ENCODE peak calls at places on chromosomes 6 and 20, in seven cellular contexts. I, M, V, Q, J, P and W are unnamed samples.

GRCh38 chr6:82072771-82073170 is 174.8 kb downstream of the IBTK start:
- DNase-seq in I (no peak), M (no peak), V (no peak), Q (no peak), J (no peak), P (no peak), W (peak)

GRCh38 chr20:32356935-32357868 is 929 bp upstream of the ASXL1 start:
- DNase-seq in I (no peak), M (peak), V (peak), Q (no peak), J (peak), P (peak), W (no peak)

GRCh38 chr20:10644458-10645204 is 29.2 kb downstream of the JAG1 start:
- DNase-seq in I (peak), M (no peak), V (no peak), Q (peak), J (no peak), P (no peak), W (no peak)

GRCh38 chr6:90397929-90398674 is 101.5 kb upstream of the BACH2 start:
- DNase-seq in I (no peak), M (no peak), V (no peak), Q (peak), J (no peak), P (peak), W (peak)

GRCh38 chr20:63830821-63831593 is at the start of gene ZBTB46:
- DNase-seq in I (no peak), M (no peak), V (peak), Q (peak), J (no peak), P (peak), W (peak)

GRCh38 chr6:112037783-112038216 is 16.1 kb upstream of the CCN6 start:
- DNase-seq in I (peak), M (peak), V (no peak), Q (no peak), J (no peak), P (no peak), W (peak)

GRCh38 chr20:34676642-34677373 is at the start of gene PIGU:
- DNase-seq in I (peak), M (peak), V (peak), Q (peak), J (peak), P (peak), W (peak)

GRCh38 chr6:24931752-24932691 is 3.7 kb downstream of the RIPOR2 start:
- DNase-seq in I (no peak), M (no peak), V (no peak), Q (peak), J (no peak), P (no peak), W (peak)

GRCh38 chr20:43243672-43244269 is 54.1 kb upstream of the PTPRT start:
- DNase-seq in I (no peak), M (no peak), V (no peak), Q (peak), J (no peak), P (peak), W (no peak)

GRCh38 chr6:147651249-147652063 is 143.0 kb downstream of the SAMD5 start:
- DNase-seq in I (no peak), M (peak), V (peak), Q (no peak), J (no peak), P (peak), W (peak)

GRCh38 chr6:119284861-119285521 is 64.6 kb downstream of the MAN1A1 start:
- DNase-seq in I (no peak), M (no peak), V (peak), Q (peak), J (no peak), P (no peak), W (peak)

GRCh38 chr6:23659125-23659524 is 466.9 kb upstream of the NRSN1 start:
- DNase-seq in I (no peak), M (no peak), V (peak), Q (no peak), J (no peak), P (peak), W (peak)

GRCh38 chr20:58073945-58074920 is 154.2 kb downstream of the ANKRD60 start:
- DNase-seq in I (no peak), M (peak), V (no peak), Q (no peak), J (peak), P (no peak), W (no peak)

GRCh38 chr20:63095718-63096654 is 89.2 kb upstream of the BHLHE23 start:
- DNase-seq in I (peak), M (no peak), V (no peak), Q (no peak), J (peak), P (no peak), W (no peak)

GRCh38 chr20:53869466-53870258 is 200.7 kb downstream of the BCAS1 start:
- DNase-seq in I (no peak), M (peak), V (peak), Q (peak), J (peak), P (peak), W (peak)

GRCh38 chr6:161233986-161234620 is 39.8 kb downstream of the AGPAT4 start:
- DNase-seq in I (peak), M (peak), V (no peak), Q (no peak), J (peak), P (no peak), W (peak)

GRCh38 chr6:87139236-87139635 is 16.1 kb upstream of the ZNF292 start:
- DNase-seq in I (no peak), M (peak), V (peak), Q (peak), J (no peak), P (peak), W (peak)

GRCh38 chr20:50975701-50976330 is 17.2 kb downstream of the MOCS3 start:
- DNase-seq in I (peak), M (no peak), V (no peak), Q (no peak), J (no peak), P (no peak), W (no peak)

GRCh38 chr6:39166189-39166917 is 51.4 kb upstream of the SAYSD1 start:
- DNase-seq in I (peak), M (peak), V (peak), Q (peak), J (peak), P (peak), W (peak)

GRCh38 chr6:89509719-89510339 is 76.9 kb downstream of the ANKRD6 start:
- DNase-seq in I (no peak), M (no peak), V (no peak), Q (no peak), J (no peak), P (no peak), W (peak)

GRCh38 chr20:62628691-62629090 is 13.6 kb upstream of the SLCO4A1 start:
- DNase-seq in I (no peak), M (no peak), V (peak), Q (no peak), J (no peak), P (no peak), W (peak)

GRCh38 chr6:51594981-51595380 is 492.4 kb downstream of the PKHD1 start:
- DNase-seq in I (no peak), M (no peak), V (no peak), Q (no peak), J (no peak), P (no peak), W (no peak)

GRCh38 chr6:925656-926213 is 232.8 kb upstream of the EXOC2 start:
- DNase-seq in I (no peak), M (no peak), V (no peak), Q (no peak), J (no peak), P (no peak), W (peak)

GRCh38 chr6:128275681-128276080 is 244.7 kb downstream of the PTPRK start:
- DNase-seq in I (no peak), M (no peak), V (no peak), Q (no peak), J (no peak), P (no peak), W (peak)
- H3K4me3 ChIP-seq in I (no peak), M (no peak), V (no peak), Q (no peak), J (no peak), P (no peak), W (no peak)

DNA sequence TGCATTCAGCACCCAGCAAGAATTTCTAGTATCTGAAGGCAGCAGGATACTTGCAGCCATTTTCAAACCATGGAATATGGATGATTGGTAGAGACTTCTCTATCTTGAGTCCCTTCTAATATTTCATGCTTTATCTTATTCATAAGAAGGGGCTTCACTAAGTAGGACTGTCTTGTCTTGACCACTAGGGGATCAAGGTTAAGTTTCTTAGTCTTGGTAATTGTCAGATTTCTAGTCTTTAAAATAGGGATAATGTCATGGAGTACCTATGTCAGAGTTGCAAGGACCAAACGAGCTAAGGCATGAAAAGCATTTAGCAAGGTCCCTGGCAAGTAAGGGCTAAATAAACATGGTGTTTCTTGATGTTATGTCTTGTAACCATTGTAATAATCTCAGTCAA is 68.5 kb upstream of the ESR1 start:
- DNase-seq in I (no peak), M (no peak), V (no peak), Q (no peak), J (no peak), P (no peak), W (no peak)
- TF ChIP-seq CTCF in I (no peak), M (no peak), V (peak), Q (no peak), J (no peak), P (no peak), W (no peak)

DNA sequence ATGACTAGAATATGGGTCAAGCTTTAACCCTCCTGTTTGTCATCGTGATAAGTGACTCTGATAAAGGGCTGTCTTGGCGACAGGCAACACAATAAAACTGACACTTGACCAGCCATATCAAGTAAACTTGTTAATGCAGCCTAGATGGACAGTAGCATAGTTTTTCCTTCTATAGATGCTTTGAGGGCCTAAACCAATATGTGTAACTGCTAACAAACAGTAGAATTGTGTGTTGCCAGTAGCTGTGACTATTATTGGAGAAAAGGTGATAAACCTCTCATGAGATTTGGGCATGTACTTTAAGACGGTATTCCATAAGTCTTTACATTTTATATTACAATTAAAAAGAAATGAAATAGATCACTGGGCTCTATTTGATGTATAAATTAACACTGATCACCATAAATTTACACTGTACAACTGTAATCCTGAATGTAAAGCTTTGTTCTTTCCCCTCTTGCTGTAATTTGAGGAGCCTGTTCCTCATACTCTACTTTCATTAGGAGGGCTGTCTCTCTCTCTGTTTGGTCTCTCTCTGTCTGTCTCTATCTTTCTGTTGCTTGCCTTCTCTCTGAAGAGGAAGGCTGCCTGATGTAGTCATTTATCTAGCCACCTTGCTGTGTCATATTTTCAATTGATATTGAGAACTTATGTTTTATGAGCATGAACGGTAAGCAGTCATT is 205.2 kb downstream of the NKAIN2 start:
- DNase-seq in I (no peak), M (no peak), V (no peak), Q (no peak), J (no peak), P (no peak), W (no peak)
- H3K4me3 ChIP-seq in I (no peak), M (no peak), V (no peak), Q (no peak), J (no peak), P (no peak), W (no peak)

GRCh38 chr20:13501500-13501899 is 137.2 kb downstream of the TASP1 start:
- DNase-seq in I (no peak), M (no peak), V (no peak), Q (no peak), J (no peak), P (no peak), W (no peak)
- TF ChIP-seq CTCF in I (no peak), M (no peak), V (no peak), Q (no peak), J (no peak), P (no peak), W (no peak)

DNA sequence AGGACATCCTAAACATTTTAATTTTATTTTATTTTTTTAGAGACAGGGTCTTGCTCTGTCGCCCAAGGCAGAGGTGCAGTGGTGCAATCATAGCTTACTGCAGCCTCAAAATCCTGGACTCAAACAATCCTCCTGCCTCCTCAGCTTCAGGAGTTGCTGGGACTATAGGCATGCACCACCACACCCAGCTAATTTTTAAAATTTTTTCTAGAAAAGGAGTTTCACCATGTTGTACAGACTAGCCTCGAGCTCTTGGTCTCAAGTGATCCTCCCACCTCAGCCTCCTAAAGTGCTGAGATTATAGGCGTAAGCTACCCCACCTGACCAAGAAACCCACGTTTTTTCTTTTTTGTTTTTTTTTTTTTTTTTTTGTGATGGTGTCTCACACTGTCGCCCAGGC is 33.3 kb downstream of the BAK1 start:
- DNase-seq in I (no peak), M (no peak), V (no peak), Q (no peak), J (no peak), P (no peak), W (no peak)
- H3K4me3 ChIP-seq in I (no peak), M (no peak), V (no peak), Q (no peak), J (no peak), P (no peak), W (no peak)

GRCh38 chr20:46755483-46756417 is 46.3 kb downstream of the SLC2A10 start:
- DNase-seq in I (no peak), M (no peak), V (no peak), Q (no peak), J (no peak), P (no peak), W (no peak)

GRCh38 chr20:46756419-46756818 is 47.0 kb downstream of the SLC2A10 start:
- DNase-seq in I (no peak), M (no peak), V (no peak), Q (no peak), J (no peak), P (no peak), W (no peak)

GRCh38 chr20:46757135-46757534 is 47.7 kb downstream of the SLC2A10 start:
- DNase-seq in I (no peak), M (no peak), V (no peak), Q (no peak), J (no peak), P (no peak), W (no peak)

GRCh38 chr20:46758929-46759669 is 49.6 kb downstream of the SLC2A10 start:
- DNase-seq in I (no peak), M (no peak), V (no peak), Q (no peak), J (no peak), P (no peak), W (no peak)

GRCh38 chr20:46757754-46758678 is 48.6 kb downstream of the SLC2A10 start:
- DNase-seq in I (no peak), M (peak), V (peak), Q (peak), J (peak), P (peak), W (peak)
- TF ChIP-seq CTCF in I (peak), M (peak), V (peak), Q (peak), J (peak), P (peak), W (peak)

GRCh38 chr6:53956804-53957203 is 154.4 kb upstream of the MLIP start:
- DNase-seq in I (no peak), M (no peak), V (no peak), Q (no peak), J (no peak), P (no peak), W (no peak)

GRCh38 chr6:53961679-53962370 is 149.4 kb upstream of the MLIP start:
- DNase-seq in I (no peak), M (no peak), V (peak), Q (no peak), J (no peak), P (no peak), W (no peak)

GRCh38 chr6:53960311-53960710 is 150.9 kb upstream of the MLIP start:
- DNase-seq in I (no peak), M (no peak), V (no peak), Q (no peak), J (no peak), P (no peak), W (no peak)

GRCh38 chr6:53962631-53963030 is 148.6 kb upstream of the MLIP start:
- DNase-seq in I (no peak), M (no peak), V (no peak), Q (no peak), J (no peak), P (no peak), W (no peak)

DNA sequence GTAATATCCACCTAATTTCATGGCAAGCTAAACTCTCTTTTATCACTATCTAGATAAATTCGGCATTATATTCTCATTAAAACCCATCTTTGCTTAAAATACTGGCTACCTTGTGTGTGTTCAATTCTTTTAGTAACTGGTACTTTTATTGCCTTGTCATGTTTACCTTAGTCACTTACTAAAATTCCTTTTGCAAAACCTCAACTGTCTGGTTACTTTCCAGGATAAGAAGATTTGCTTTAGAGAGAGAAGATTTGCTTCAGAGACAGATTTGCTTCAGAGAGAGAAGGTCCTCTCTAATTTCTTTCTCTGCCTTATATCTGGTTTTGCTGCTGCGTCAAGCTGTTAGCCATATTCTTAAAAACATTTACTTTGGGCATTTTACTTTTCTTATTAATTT is 151.5 kb upstream of the MLIP start:
- DNase-seq in I (no peak), M (no peak), V (no peak), Q (no peak), J (no peak), P (no peak), W (no peak)
- H3K4me3 ChIP-seq in I (no peak), M (no peak), V (no peak), Q (no peak), J (no peak), P (no peak), W (no peak)

DNA sequence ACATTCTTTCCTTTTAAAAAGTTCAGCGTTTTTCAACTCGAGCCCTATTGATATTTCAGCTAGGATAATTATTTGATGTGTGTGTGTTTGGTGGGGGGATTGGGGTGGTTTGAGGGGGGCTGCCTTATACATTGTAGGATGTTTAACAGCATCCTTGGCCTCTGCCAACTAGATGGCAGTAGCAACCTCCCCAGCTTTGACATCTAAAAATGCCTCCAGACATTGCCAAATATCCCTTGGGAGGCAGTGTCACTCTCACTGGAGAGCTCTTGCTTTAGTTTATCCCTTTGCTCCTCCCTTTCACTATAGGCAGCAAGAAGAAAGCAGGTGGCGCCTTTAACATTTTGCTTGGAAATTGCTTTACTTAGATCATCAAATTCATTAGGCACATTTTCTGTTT is 14.6 kb upstream of the TP53TG5 start:
- DNase-seq in I (no peak), M (no peak), V (peak), Q (no peak), J (no peak), P (peak), W (no peak)
- TF ChIP-seq CTCF in I (no peak), M (no peak), V (peak), Q (no peak), J (no peak), P (peak), W (peak)